ENCODE peak calls at places on chromosomes 1 and 21, in four cellular contexts. C is spleen, R is neuronal stem cell, S is smooth muscle cell of the brain vasculature. A is an unnamed sample.

GRCh38 chr1:98385691-98386090 is 275.8 kb upstream of the SNX7 start:
- DNase-seq in C (no peak), R (no peak), S (no peak), A (no peak)

GRCh38 chr1:65339866-65340483 is 30.6 kb downstream of the DNAJC6 start:
- DNase-seq in C (no peak), R (no peak), S (no peak), A (no peak)

GRCh38 chr1:94061513-94062443 is 59.2 kb downstream of the ABCA4 start:
- DNase-seq in C (no peak), R (peak; percentile 61), S (peak; percentile 63), A (peak; percentile 8)

GRCh38 chr1:43706598-43707190 is 642 bp upstream of the ST3GAL3 start:
- DNase-seq in C (peak; percentile 78), R (peak; percentile 20), S (no peak), A (peak; percentile 9)

GRCh38 chr1:193519922-193520321 is 333.5 kb upstream of the B3GALT2 start:
- DNase-seq in C (no peak), R (no peak), S (no peak), A (no peak)

GRCh38 chr1:61569212-61569621 is 155.7 kb downstream of the TM2D1 start:
- DNase-seq in C (no peak), R (no peak), S (no peak), A (no peak)

GRCh38 chr1:9724706-9725476 is 73.4 kb downstream of the PIK3CD start:
- DNase-seq in C (peak; percentile 93), R (no peak), S (no peak), A (peak; percentile 65)

GRCh38 chr1:65059930-65060538 is 88.0 kb upstream of the AK4 start:
- DNase-seq in C (no peak), R (no peak), S (no peak), A (no peak)

GRCh38 chr1:34984435-34985062 is 598 bp downstream of the TMEM35B start:
- DNase-seq in C (no peak), R (no peak), S (peak; percentile 9), A (peak; percentile 7)

GRCh38 chr1:188270497-188270896 is 1441.7 kb downstream of the PLA2G4A start:
- DNase-seq in C (no peak), R (no peak), S (no peak), A (no peak)

GRCh38 chr1:178621822-178622221 is 103.2 kb upstream of the RALGPS2 start:
- DNase-seq in C (no peak), R (no peak), S (no peak), A (no peak)

GRCh38 chr1:185154912-185155513 is 1.7 kb downstream of the TRMT1L start:
- DNase-seq in C (no peak), R (no peak), S (no peak), A (no peak)

GRCh38 chr1:87249803-87250202 is 78.9 kb upstream of the LMO4 start:
- DNase-seq in C (no peak), R (no peak), S (no peak), A (no peak)

GRCh38 chr1:196425513-196425912 is 182.7 kb downstream of the KCNT2 start:
- DNase-seq in C (no peak), R (no peak), S (no peak), A (no peak)

GRCh38 chr1:17538428-17539130 is 919 bp upstream of the ARHGEF10L start:
- DNase-seq in C (no peak), R (peak; percentile 68), S (no peak), A (no peak)

GRCh38 chr1:99811075-99811474 is 39.1 kb upstream of the AGL start:
- DNase-seq in C (no peak), R (no peak), S (no peak), A (no peak)

GRCh38 chr1:18373882-18374493 is 106.7 kb upstream of the KLHDC7A start:
- DNase-seq in C (no peak), R (peak; percentile 52), S (no peak), A (no peak)

GRCh38 chr1:105736349-105736748 is 1320.1 kb upstream of the PRMT6 start:
- DNase-seq in C (no peak), R (no peak), S (no peak), A (no peak)

GRCh38 chr1:156102634-156103511 is 11.6 kb upstream of the LMNA start:
- DNase-seq in C (no peak), R (no peak), S (no peak), A (no peak)

GRCh38 chr1:116122955-116123757 is 12.0 kb downstream of the MAB21L3 start:
- DNase-seq in C (no peak), R (no peak), S (peak; percentile 59), A (no peak)

GRCh38 chr21:46077674-46078101 is 20.2 kb upstream of the COL6A2 start:
- DNase-seq in C (peak; percentile 48), R (no peak), S (no peak), A (no peak)

GRCh38 chr1:5385400-5385799 is 606.8 kb downstream of the NPHP4 start:
- DNase-seq in C (no peak), R (no peak), S (no peak), A (peak; percentile 26)

GRCh38 chr1:31227891-31228290 is 11.8 kb downstream of the NKAIN1 start:
- DNase-seq in C (no peak), R (peak; percentile 65), S (no peak), A (no peak)

GRCh38 chr21:42765656-42766055 is 112.2 kb downstream of the PDE9A start:
- DNase-seq in C (peak; percentile 30), R (no peak), S (no peak), A (no peak)

GRCh38 chr1:106721779-106722178 is 334.7 kb upstream of the PRMT6 start:
- DNase-seq in C (no peak), R (no peak), S (no peak), A (no peak)

GRCh38 chr1:229161740-229162139 is 109.2 kb upstream of the RAB4A start:
- DNase-seq in C (no peak), R (no peak), S (no peak), A (no peak)

GRCh38 chr1:23910553-23911246 is 2.5 kb downstream of the CNR2 start:
- DNase-seq in C (no peak), R (no peak), S (no peak), A (no peak)

GRCh38 chr1:37641059-37641458 is 6.4 kb upstream of the RSPO1 start:
- DNase-seq in C (no peak), R (no peak), S (no peak), A (no peak)

A was measured in effector memory CD8-positive, alpha-beta T cell.